ENCODE peak calls at places on chromosomes 3 and 15, in seven cellular contexts. K, Y, N, U, M, A and T are unnamed samples.

GRCh38 chr15:76994001-76994400 is 925 bp upstream of the PSTPIP1 start:
- DNase-seq in K (peak; percentile 30), Y (no peak), N (peak; percentile 73), U (no peak), M (peak; percentile 14), A (no peak), T (no peak)

GRCh38 chr3:119311191-119311925 is 17.2 kb downstream of the ARHGAP31 start:
- DNase-seq in K (no peak), Y (no peak), N (no peak), U (no peak), M (no peak), A (no peak), T (no peak)

GRCh38 chr3:37945803-37946530 is 44.6 kb upstream of the VILL start:
- DNase-seq in K (no peak), Y (no peak), N (no peak), U (no peak), M (peak; percentile 89), A (no peak), T (no peak)

GRCh38 chr3:48130321-48130881 is 57.8 kb downstream of the CDC25A start:
- DNase-seq in K (peak; percentile 20), Y (no peak), N (peak; percentile 80), U (no peak), M (no peak), A (no peak), T (no peak)

GRCh38 chr3:10758304-10759037 is 57.6 kb upstream of the SLC6A11 start:
- DNase-seq in K (peak; percentile 29), Y (peak; percentile 16), N (no peak), U (no peak), M (peak; percentile 86), A (no peak), T (peak; percentile 38)

GRCh38 chr15:77506311-77507150 is 85.8 kb downstream of the HMG20A start:
- DNase-seq in K (peak; percentile 53), Y (no peak), N (peak; percentile 45), U (no peak), M (no peak), A (no peak), T (no peak)

GRCh38 chr15:50840520-50840919 is 68.0 kb upstream of the AP4E1 start:
- DNase-seq in K (no peak), Y (no peak), N (no peak), U (no peak), M (no peak), A (peak; percentile 15), T (no peak)

GRCh38 chr3:39264053-39264452 is 15.8 kb downstream of the CX3CR1 start:
- DNase-seq in K (no peak), Y (no peak), N (no peak), U (no peak), M (no peak), A (no peak), T (no peak)

GRCh38 chr3:7518471-7518870 is 657.6 kb downstream of the GRM7 start:
- DNase-seq in K (no peak), Y (no peak), N (no peak), U (no peak), M (peak; percentile 5), A (no peak), T (no peak)

GRCh38 chr3:55189359-55189801 is 261.5 kb upstream of the LRTM1 start:
- DNase-seq in K (no peak), Y (no peak), N (no peak), U (no peak), M (no peak), A (peak; percentile 46), T (no peak)

GRCh38 chr3:51395493-51396213 is 4.6 kb downstream of the RBM15B start:
- DNase-seq in K (no peak), Y (no peak), N (no peak), U (no peak), M (no peak), A (no peak), T (no peak)

GRCh38 chr3:57065588-57065987 is 5.1 kb downstream of the SPATA12 start:
- DNase-seq in K (no peak), Y (no peak), N (no peak), U (no peak), M (no peak), A (no peak), T (no peak)

GRCh38 chr3:134028486-134029255 is 1.1 kb downstream of the SLCO2A1 start:
- DNase-seq in K (no peak), Y (no peak), N (peak; percentile 33), U (peak; percentile 71), M (no peak), A (no peak), T (no peak)

GRCh38 chr3:72237679-72238320 is 452.9 kb upstream of the PROK2 start:
- DNase-seq in K (no peak), Y (no peak), N (no peak), U (no peak), M (no peak), A (no peak), T (no peak)

GRCh38 chr3:10666621-10667020 is 149.4 kb upstream of the SLC6A11 start:
- DNase-seq in K (peak; percentile 13), Y (no peak), N (no peak), U (no peak), M (peak; percentile 49), A (no peak), T (no peak)

GRCh38 chr15:55257014-55257670 is 32.5 kb downstream of the RAB27A start:
- DNase-seq in K (no peak), Y (no peak), N (no peak), U (no peak), M (no peak), A (no peak), T (no peak)

GRCh38 chr15:33866101-33866737 is 102.1 kb upstream of the CHRM5 start:
- DNase-seq in K (no peak), Y (no peak), N (no peak), U (no peak), M (no peak), A (no peak), T (no peak)

GRCh38 chr3:184732133-184732532 is 20.3 kb upstream of the MAGEF1 start:
- DNase-seq in K (no peak), Y (no peak), N (no peak), U (no peak), M (no peak), A (no peak), T (no peak)

GRCh38 chr15:67242665-67243064 is 11.8 kb downstream of the AAGAB start:
- DNase-seq in K (no peak), Y (no peak), N (no peak), U (no peak), M (no peak), A (no peak), T (no peak)

GRCh38 chr3:100761211-100761921 is 52.1 kb downstream of the TFG start:
- DNase-seq in K (peak; percentile 17), Y (no peak), N (no peak), U (no peak), M (peak; percentile 3), A (no peak), T (no peak)
- TF ChIP-seq CTCF in K (no peak), Y (peak; percentile 22), N (no peak), U (no peak), M (peak; percentile 17), A (peak; percentile 59), T (peak; percentile 53)

GRCh38 chr15:74784854-74785715 is 3.2 kb downstream of the CSK start:
- DNase-seq in K (no peak), Y (no peak), N (no peak), U (no peak), M (no peak), A (no peak), T (no peak)
- H3K36me3 ChIP-seq in K (no peaks in the 10 kb centered on the region), Y (no peaks in the 10 kb centered on the region), N (no peaks in the 10 kb centered on the region), U (no peaks in the 10 kb centered on the region), M (no peaks in the 10 kb centered on the region), A (no peaks in the 10 kb centered on the region), T (peaks cover 3% of the 10 kb centered on the region)

GRCh38 chr3:95354494-95354893 is 1291.6 kb downstream of the NSUN3 start:
- DNase-seq in K (no peak), Y (no peak), N (no peak), U (no peak), M (no peak), A (no peak), T (no peak)
- TF ChIP-seq POLR2AphosphoS5 in K (no peak), Y (no peak), N (no peak), U (no peak), M (no peak), A (no peak), T (no peak)

GRCh38 chr3:76039431-76039830 is 254.1 kb upstream of the ZNF717 start:
- DNase-seq in K (no peak), Y (no peak), N (no peak), U (no peak), M (no peak), A (no peak), T (no peak)

GRCh38 chr3:76047368-76047767 is 262.0 kb upstream of the ZNF717 start:
- DNase-seq in K (no peak), Y (no peak), N (no peak), U (no peak), M (peak; percentile 39), A (no peak), T (no peak)

GRCh38 chr3:76040946-76041345 is 255.6 kb upstream of the ZNF717 start:
- DNase-seq in K (no peak), Y (no peak), N (no peak), U (no peak), M (no peak), A (no peak), T (no peak)

GRCh38 chr3:76043746-76044145 is 258.4 kb upstream of the ZNF717 start:
- DNase-seq in K (no peak), Y (no peak), N (no peak), U (no peak), M (no peak), A (peak; percentile 70), T (no peak)

DNA sequence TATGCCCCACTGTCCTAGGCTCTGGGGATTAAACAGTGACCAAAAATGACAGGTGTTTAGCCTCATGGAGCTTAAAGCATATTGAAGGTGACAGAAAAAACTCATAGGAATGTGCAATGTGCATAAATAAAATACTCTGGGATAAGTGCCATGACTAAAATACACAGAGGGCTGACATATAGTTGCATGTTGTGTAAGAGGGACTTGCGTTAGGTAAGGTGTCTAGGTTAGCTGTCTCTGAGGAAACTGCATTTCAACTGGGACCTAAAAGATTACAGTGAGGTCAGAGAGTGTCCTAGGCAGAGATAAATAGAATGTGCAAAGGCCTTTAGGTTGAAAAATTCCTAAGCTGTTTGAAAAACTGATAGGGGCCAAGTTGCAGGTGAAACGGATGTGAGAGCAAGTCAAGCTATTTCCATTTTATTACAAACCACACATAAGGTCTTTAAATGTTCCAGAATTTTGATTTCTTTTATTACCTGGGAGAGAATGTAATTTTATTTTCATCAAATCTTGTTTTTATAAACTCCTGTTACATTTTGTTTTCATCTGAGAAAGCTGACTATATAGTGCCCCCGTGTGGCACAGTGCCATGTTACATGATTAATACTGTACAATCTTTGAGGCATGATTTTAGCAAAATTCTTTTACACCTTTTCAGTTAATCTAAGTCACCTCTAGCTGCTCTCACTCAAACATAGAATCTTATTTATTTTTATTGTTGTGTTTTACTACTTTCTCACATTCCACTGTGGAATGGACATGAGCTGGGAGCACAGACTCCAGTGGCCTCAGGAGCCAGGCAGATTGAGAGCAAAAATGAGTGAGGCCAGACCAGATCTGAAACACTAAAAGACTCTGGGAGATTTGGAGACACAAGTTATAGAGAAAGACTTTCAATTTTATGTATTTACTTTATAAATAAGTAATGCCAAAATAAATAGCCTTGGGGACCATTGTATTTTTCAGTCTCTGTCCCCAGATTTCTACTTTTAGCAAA is 259.6 kb upstream of the ZNF717 start:
- DNase-seq in K (no peak), Y (no peak), N (no peak), U (no peak), M (peak; percentile 27), A (no peak), T (no peak)
- TF ChIP-seq CTCF in K (no peak), Y (peak; percentile 40), N (no peak), U (no peak), M (peak; percentile 73), A (no peak), T (peak; percentile 46)